ENCODE peak calls at places on chromosomes 5 and 9, in five cellular contexts. H is ovary, N is Caco-2, T is neural crest cell, Z is pancreas. L is an unnamed sample.

GRCh38 chr5:135242021-135242480 is 157.0 kb downstream of the MACROH2A1 start:
- DNase-seq in H (no peak), N (peak), T (no peak), Z (no peak), L (peak)

GRCh38 chr5:170920196-170920595 is 58.4 kb downstream of the RANBP17 start:
- DNase-seq in H (no peak), N (no peak), T (no peak), Z (no peak), L (no peak)

GRCh38 chr9:79583957-79584654 is 12.3 kb downstream of the TLE4 start:
- DNase-seq in H (no peak), N (peak), T (no peak), Z (no peak), L (no peak)

GRCh38 chr9:131762356-131762932 is 22.6 kb upstream of the RAPGEF1 start:
- DNase-seq in H (peak), N (peak), T (peak), Z (peak), L (no peak)

GRCh38 chr5:137739737-137740136 is 3.8 kb upstream of the KLHL3 start:
- DNase-seq in H (no peak), N (no peak), T (no peak), Z (no peak), L (no peak)

GRCh38 chr5:102833146-102833545 is 78.0 kb downstream of the PAM start:
- DNase-seq in H (no peak), N (no peak), T (no peak), Z (no peak), L (no peak)

GRCh38 chr5:535781-536698 is 11.8 kb upstream of the SLC9A3 start:
- DNase-seq in H (no peak), N (peak), T (no peak), Z (no peak), L (no peak)

GRCh38 chr5:53601570-53601969 is 41.1 kb downstream of the NDUFS4 start:
- DNase-seq in H (no peak), N (no peak), T (no peak), Z (no peak), L (no peak)

GRCh38 chr9:72410214-72410613 is 45.2 kb upstream of the ZFAND5 start:
- DNase-seq in H (no peak), N (no peak), T (no peak), Z (no peak), L (no peak)

GRCh38 chr5:167730121-167730520 is 561.3 kb upstream of the WWC1 start:
- DNase-seq in H (no peak), N (no peak), T (no peak), Z (no peak), L (peak)

GRCh38 chr9:136621734-136622093 is 41.0 kb upstream of the EGFL7 start:
- DNase-seq in H (no peak), N (no peak), T (no peak), Z (no peak), L (no peak)

GRCh38 chr9:135468866-135469521 is 10.6 kb upstream of the PPP1R26 start:
- DNase-seq in H (no peak), N (peak), T (no peak), Z (no peak), L (no peak)

GRCh38 chr5:55994502-55994997 is at the start of gene IL6ST:
- DNase-seq in H (no peak), N (peak), T (no peak), Z (peak), L (no peak)

GRCh38 chr9:3459076-3459475 is 66.7 kb downstream of the RFX3 start:
- DNase-seq in H (no peak), N (no peak), T (no peak), Z (no peak), L (no peak)

GRCh38 chr9:128819716-128820664 is 1.7 kb downstream of the ENDOG start:
- DNase-seq in H (peak), N (no peak), T (no peak), Z (no peak), L (no peak)

GRCh38 chr5:37272564-37272963 is 23.4 kb upstream of the CPLANE1 start:
- DNase-seq in H (no peak), N (peak), T (no peak), Z (no peak), L (no peak)

GRCh38 chr9:126637002-126637849 is 23.5 kb downstream of the LMX1B start:
- DNase-seq in H (no peak), N (no peak), T (no peak), Z (no peak), L (no peak)

GRCh38 chr9:137318565-137318964 is 16.5 kb upstream of the NRARP start:
- DNase-seq in H (no peak), N (no peak), T (no peak), Z (no peak), L (no peak)

GRCh38 chr5:137470111-137470920 is 28.8 kb downstream of the SPOCK1 start:
- DNase-seq in H (no peak), N (no peak), T (no peak), Z (no peak), L (peak)

GRCh38 chr9:99377790-99378775 is 156.0 kb downstream of the SEC61B start:
- DNase-seq in H (no peak), N (no peak), T (no peak), Z (no peak), L (peak)

GRCh38 chr5:37086466-37087178 is 162.6 kb downstream of the CPLANE1 start:
- DNase-seq in H (no peak), N (peak), T (no peak), Z (no peak), L (peak)

GRCh38 chr5:96629774-96630173 is 32.4 kb upstream of the CAST start:
- DNase-seq in H (no peak), N (no peak), T (no peak), Z (no peak), L (peak)

GRCh38 chr5:151021771-151022170 is 1.4 kb downstream of the GPX3 start:
- DNase-seq in H (no peak), N (no peak), T (no peak), Z (no peak), L (no peak)

GRCh38 chr9:134375011-134375390 is 48.7 kb downstream of the RXRA start:
- DNase-seq in H (peak), N (no peak), T (no peak), Z (peak), L (no peak)

GRCh38 chr5:1781726-1782384 is 17.8 kb downstream of the MRPL36 start:
- DNase-seq in H (no peak), N (peak), T (no peak), Z (no peak), L (no peak)

GRCh38 chr5:179055436-179055835 is 4.7 kb upstream of the ZNF354C start:
- DNase-seq in H (no peak), N (no peak), T (no peak), Z (no peak), L (no peak)

GRCh38 chr5:137995077-137995746 is 37.7 kb downstream of the FAM13B start:
- DNase-seq in H (no peak), N (no peak), T (no peak), Z (no peak), L (no peak)

GRCh38 chr9:82558855-82559615 is 503.9 kb downstream of the RASEF start:
- DNase-seq in H (no peak), N (no peak), T (no peak), Z (peak), L (no peak)

GRCh38 chr9:123119566-123119965 is 86.1 kb downstream of the GPR21 start:
- DNase-seq in H (no peak), N (no peak), T (no peak), Z (no peak), L (no peak)

GRCh38 chr9:134544388-134545212 is 97.0 kb upstream of the COL5A1 start:
- DNase-seq in H (peak), N (peak), T (peak), Z (no peak), L (no peak)

GRCh38 chr9:70817306-70817705 is 304.1 kb downstream of the TRPM3 start:
- DNase-seq in H (no peak), N (no peak), T (no peak), Z (no peak), L (no peak)

GRCh38 chr5:103358305-103358996 is 99.9 kb downstream of the MACIR start:
- DNase-seq in H (no peak), N (no peak), T (no peak), Z (no peak), L (no peak)

GRCh38 chr5:95272530-95272929 is 12.4 kb downstream of the MCTP1 start:
- DNase-seq in H (no peak), N (no peak), T (no peak), Z (no peak), L (no peak)

GRCh38 chr5:3736926-3737325 is 141.3 kb downstream of the IRX1 start:
- DNase-seq in H (no peak), N (no peak), T (no peak), Z (no peak), L (no peak)

GRCh38 chr5:117336208-117336607 is 761.6 kb upstream of the SEMA6A start:
- DNase-seq in H (no peak), N (no peak), T (no peak), Z (no peak), L (no peak)
- TF ChIP-seq CTCF in H (no peak), N (no peak), T (no peak), Z (no peak), L (no peak)

GRCh38 chr5:109691248-109691574 is 1.5 kb downstream of the MAN2A1 start:
- DNase-seq in H (no peak), N (no peak), T (no peak), Z (no peak), L (no peak)
- TF ChIP-seq CTCF in H (no peak), N (no peak), T (peak), Z (no peak), L (no peak)

GRCh38 chr5:67318746-67319145 is 122.1 kb upstream of the CD180 start:
- DNase-seq in H (no peak), N (no peak), T (no peak), Z (no peak), L (no peak)

GRCh38 chr5:67310740-67311139 is 114.1 kb upstream of the CD180 start:
- DNase-seq in H (no peak), N (no peak), T (no peak), Z (no peak), L (no peak)

GRCh38 chr5:67311208-67311607 is 114.6 kb upstream of the CD180 start:
- DNase-seq in H (no peak), N (no peak), T (no peak), Z (no peak), L (no peak)

GRCh38 chr5:67315802-67316103 is 119.2 kb upstream of the CD180 start:
- DNase-seq in H (no peak), N (no peak), T (no peak), Z (no peak), L (no peak)

DNA sequence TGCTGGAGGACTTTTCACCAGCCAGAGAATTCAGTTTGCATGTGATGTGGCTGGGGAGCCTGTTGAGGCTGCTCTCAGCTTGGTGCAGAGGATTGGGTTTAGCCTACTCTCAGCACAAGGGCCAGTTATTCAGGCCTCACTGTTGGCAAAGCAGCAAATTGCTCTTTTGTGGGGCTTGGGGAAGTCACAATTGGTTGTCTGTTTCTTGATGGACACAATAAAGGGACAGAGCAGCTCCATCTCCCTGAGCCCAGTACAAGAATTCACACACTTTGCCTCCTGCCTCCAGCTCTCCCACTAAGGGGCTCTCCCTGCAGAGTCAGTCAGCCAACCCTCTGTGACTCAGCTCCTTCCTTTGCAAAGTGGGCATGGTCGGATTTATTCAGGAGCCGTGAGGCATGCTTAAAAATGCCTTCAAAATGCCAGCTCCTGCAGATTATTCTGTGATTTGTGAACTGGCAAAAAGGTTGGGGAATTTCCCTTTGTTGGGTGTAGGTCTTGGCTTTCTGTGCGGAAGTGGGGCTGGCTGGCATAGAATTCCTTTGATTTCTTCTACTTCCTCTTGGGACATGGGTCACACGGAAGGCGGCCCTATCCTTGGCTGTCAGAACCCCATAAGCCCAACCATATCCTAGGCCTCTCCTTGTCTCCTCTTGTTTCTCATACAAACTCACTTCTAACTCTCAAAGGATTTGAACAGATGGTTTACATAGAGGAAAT is 118.6 kb upstream of the CD180 start:
- DNase-seq in H (no peak), N (no peak), T (no peak), Z (no peak), L (peak)
- TF ChIP-seq CTCF in H (no peak), N (no peak), T (no peak), Z (no peak), L (no peak)

GRCh38 chr5:84450617-84451414 is 66.1 kb upstream of the EDIL3 start:
- DNase-seq in H (no peak), N (no peak), T (no peak), Z (no peak), L (no peak)
- TF ChIP-seq CTCF in H (no peak), N (no peak), T (peak), Z (peak), L (peak)

DNA sequence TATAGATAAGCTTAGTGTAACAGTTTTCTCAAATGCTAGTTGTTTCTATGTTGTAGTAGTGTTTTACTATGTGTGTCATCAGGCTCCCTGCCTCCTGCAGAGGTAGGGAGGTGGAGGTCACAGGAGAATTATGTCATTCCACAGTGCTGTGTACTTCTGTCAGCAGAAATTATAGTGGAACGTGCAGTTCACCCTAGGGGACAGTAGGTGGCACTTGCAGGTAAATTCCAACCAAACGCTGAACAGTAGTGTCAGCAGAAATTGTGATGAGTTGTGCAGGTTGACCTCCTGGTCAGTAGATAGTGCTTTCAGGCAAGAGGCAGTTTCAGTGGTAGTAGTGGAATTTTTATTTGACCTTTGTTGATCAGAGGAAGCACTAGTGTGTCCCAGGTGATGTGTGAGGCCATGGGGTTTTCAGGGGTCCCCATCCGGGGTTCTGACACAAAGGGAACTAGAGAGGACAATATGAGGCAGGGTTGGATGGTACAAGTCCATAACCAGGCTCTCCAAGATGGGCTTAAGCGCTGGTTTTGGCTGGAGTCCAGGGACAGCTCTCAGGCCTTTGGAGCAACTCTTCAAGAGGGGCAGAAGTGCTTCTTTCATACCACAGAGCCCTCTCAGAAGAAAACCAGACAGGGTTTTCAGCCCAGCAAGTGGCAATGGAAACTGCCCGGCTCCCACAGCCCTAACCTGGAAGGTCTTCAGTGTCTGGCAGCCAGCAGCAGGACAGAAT is 402.9 kb downstream of the CYLC2 start:
- DNase-seq in H (no peak), N (peak), T (peak), Z (peak), L (no peak)
- TF ChIP-seq CTCF in H (no peak), N (peak), T (peak), Z (peak), L (no peak)

GRCh38 chr5:94184870-94185269 is 433.5 kb downstream of the KIAA0825 start:
- DNase-seq in H (no peak), N (no peak), T (no peak), Z (no peak), L (no peak)

GRCh38 chr5:94180761-94181160 is 437.6 kb downstream of the KIAA0825 start:
- DNase-seq in H (no peak), N (no peak), T (no peak), Z (no peak), L (no peak)

DNA sequence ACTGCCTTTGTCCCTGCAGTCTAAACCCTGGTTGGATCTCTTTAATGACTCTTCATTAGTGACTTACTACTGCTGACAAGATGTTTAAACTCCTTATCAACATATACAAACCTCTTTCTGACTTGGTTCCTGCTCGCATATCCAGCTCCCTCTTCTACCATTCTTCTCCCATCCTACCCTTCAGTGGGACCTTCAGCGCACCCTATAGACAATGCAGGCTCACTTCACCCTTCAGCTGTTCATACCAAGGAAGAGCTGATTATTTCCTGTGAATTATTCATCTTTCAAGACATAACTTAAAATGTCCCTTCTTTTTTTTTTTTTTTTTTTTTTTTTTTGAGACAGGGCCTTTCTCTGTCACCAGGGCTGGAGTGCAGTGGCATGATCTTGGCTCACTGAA is 436.5 kb downstream of the KIAA0825 start:
- DNase-seq in H (no peak), N (peak), T (no peak), Z (no peak), L (no peak)
- TF ChIP-seq CTCF in H (no peak), N (peak), T (peak), Z (no peak), L (no peak)

DNA sequence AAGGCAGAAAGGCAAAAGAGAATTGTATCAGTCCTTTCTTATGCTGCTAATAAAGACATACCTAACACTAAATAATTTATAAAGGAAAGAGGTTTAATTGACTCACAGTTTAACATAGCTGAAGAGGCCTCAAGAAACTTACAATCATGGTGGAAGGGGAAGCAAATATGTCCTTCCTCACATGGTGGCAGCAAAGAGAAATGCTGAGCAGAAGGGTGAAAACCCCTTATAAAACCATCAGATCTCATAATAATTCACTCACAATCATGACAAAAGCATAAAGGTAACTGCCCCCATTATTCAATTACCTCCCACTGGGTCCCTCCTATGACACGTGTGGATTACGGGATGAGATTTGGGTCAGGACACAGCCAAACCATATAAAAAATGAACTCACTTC is 312.5 kb upstream of the PTGER4 start:
- DNase-seq in H (no peak), N (no peak), T (no peak), Z (no peak), L (no peak)
- TF ChIP-seq CTCF in H (no peak), N (no peak), T (no peak), Z (no peak), L (no peak)

DNA sequence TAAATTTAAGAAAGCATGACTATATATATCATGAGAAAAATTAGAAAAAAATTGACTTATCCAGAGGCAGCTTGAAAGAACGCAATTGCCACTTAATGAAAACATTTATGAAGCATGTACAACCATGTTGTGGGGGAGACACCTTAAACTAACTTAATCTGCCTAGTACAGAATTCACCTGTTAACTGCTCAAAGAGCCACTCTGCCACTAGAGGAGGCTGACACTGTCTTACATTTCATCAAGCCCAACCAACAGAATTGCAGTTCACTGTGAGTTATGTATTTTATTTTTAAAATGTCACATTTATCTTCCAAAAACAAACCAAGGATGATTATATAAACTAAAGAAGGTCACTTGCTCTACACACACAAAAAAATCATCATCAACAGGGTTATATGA is 252.9 kb downstream of the MLLT3 start:
- DNase-seq in H (no peak), N (no peak), T (no peak), Z (no peak), L (no peak)
- TF ChIP-seq CTCF in H (no peak), N (no peak), T (no peak), Z (no peak), L (no peak)

GRCh38 chr5:97729938-97730337 is 546.9 kb upstream of the RIOK2 start:
- DNase-seq in H (no peak), N (no peak), T (no peak), Z (no peak), L (no peak)

GRCh38 chr5:97728920-97729319 is 545.9 kb upstream of the RIOK2 start:
- DNase-seq in H (no peak), N (no peak), T (no peak), Z (no peak), L (no peak)

GRCh38 chr5:97726106-97726505 is 543.1 kb upstream of the RIOK2 start:
- DNase-seq in H (no peak), N (no peak), T (no peak), Z (no peak), L (no peak)
- TF ChIP-seq CTCF in H (no peak), N (no peak), T (peak), Z (no peak), L (no peak)

L was measured in AG04449.